ENCODE peak calls at places on chromosomes 5 and 9, in eight cellular contexts. One of them, this sample, is unnamed.

GRCh38 chr9:95249986-95250385 is 67.5 kb downstream of the FANCC start:
- DNase-seq in NCI-H774: peak
- DNase-seq in naive thymus-derived CD4-positive, alpha-beta T cell: no peak
- DNase-seq in kidney glomerular epithelial cell: no peak
- DNase-seq in WERI-Rb-1: no peak
- DNase-seq in stimulated activated CD4-positive, alpha-beta T cell treated with anti-CD3 and anti-CD28 coated beads, Interleukin-1b, Interleukin-23, amount 100 ng/mL, for 4 hours: no peak
- DNase-seq in posterior cingulate gyrus: no peak
- DNase-seq in astrocyte of the cerebellum: no peak
- DNase-seq in this sample: no peak

GRCh38 chr9:100098241-100098886 is 436 bp downstream of the ERP44 start:
- DNase-seq in WERI-Rb-1: peak
- DNase-seq in kidney glomerular epithelial cell: peak
- DNase-seq in astrocyte of the cerebellum: no peak
- DNase-seq in posterior cingulate gyrus: peak
- DNase-seq in NCI-H774: peak
- DNase-seq in stimulated activated CD4-positive, alpha-beta T cell treated with anti-CD3 and anti-CD28 coated beads, Interleukin-1b, Interleukin-23, amount 100 ng/mL, for 4 hours: no peak
- DNase-seq in naive thymus-derived CD4-positive, alpha-beta T cell: peak
- DNase-seq in this sample: no peak

GRCh38 chr5:92409131-92409530 is 1026.0 kb upstream of the ARRDC3 start:
- DNase-seq in naive thymus-derived CD4-positive, alpha-beta T cell: no peak
- DNase-seq in kidney glomerular epithelial cell: no peak
- DNase-seq in posterior cingulate gyrus: no peak
- DNase-seq in stimulated activated CD4-positive, alpha-beta T cell treated with anti-CD3 and anti-CD28 coated beads, Interleukin-1b, Interleukin-23, amount 100 ng/mL, for 4 hours: no peak
- DNase-seq in WERI-Rb-1: no peak
- DNase-seq in astrocyte of the cerebellum: no peak
- DNase-seq in NCI-H774: no peak
- DNase-seq in this sample: no peak

GRCh38 chr5:116415989-116416388 is 158.6 kb downstream of the SEMA6A start:
- DNase-seq in NCI-H774: no peak
- DNase-seq in kidney glomerular epithelial cell: no peak
- DNase-seq in astrocyte of the cerebellum: no peak
- DNase-seq in WERI-Rb-1: no peak
- DNase-seq in naive thymus-derived CD4-positive, alpha-beta T cell: no peak
- DNase-seq in posterior cingulate gyrus: no peak
- DNase-seq in stimulated activated CD4-positive, alpha-beta T cell treated with anti-CD3 and anti-CD28 coated beads, Interleukin-1b, Interleukin-23, amount 100 ng/mL, for 4 hours: no peak
- DNase-seq in this sample: no peak

GRCh38 chr5:151086905-151087360 is 6.1 kb upstream of the TNIP1 start:
- DNase-seq in astrocyte of the cerebellum: no peak
- DNase-seq in WERI-Rb-1: no peak
- DNase-seq in stimulated activated CD4-positive, alpha-beta T cell treated with anti-CD3 and anti-CD28 coated beads, Interleukin-1b, Interleukin-23, amount 100 ng/mL, for 4 hours: peak
- DNase-seq in kidney glomerular epithelial cell: peak
- DNase-seq in posterior cingulate gyrus: no peak
- DNase-seq in naive thymus-derived CD4-positive, alpha-beta T cell: peak
- DNase-seq in NCI-H774: no peak
- DNase-seq in this sample: peak

GRCh38 chr9:73239868-73240267 is 88.2 kb downstream of the ANXA1 start:
- DNase-seq in WERI-Rb-1: no peak
- DNase-seq in astrocyte of the cerebellum: no peak
- DNase-seq in posterior cingulate gyrus: no peak
- DNase-seq in NCI-H774: no peak
- DNase-seq in naive thymus-derived CD4-positive, alpha-beta T cell: no peak
- DNase-seq in stimulated activated CD4-positive, alpha-beta T cell treated with anti-CD3 and anti-CD28 coated beads, Interleukin-1b, Interleukin-23, amount 100 ng/mL, for 4 hours: no peak
- DNase-seq in kidney glomerular epithelial cell: peak
- DNase-seq in this sample: no peak

GRCh38 chr9:81372628-81373191 is 316.6 kb downstream of the TLE1 start:
- DNase-seq in WERI-Rb-1: no peak
- DNase-seq in posterior cingulate gyrus: no peak
- DNase-seq in NCI-H774: no peak
- DNase-seq in astrocyte of the cerebellum: no peak
- DNase-seq in kidney glomerular epithelial cell: no peak
- DNase-seq in stimulated activated CD4-positive, alpha-beta T cell treated with anti-CD3 and anti-CD28 coated beads, Interleukin-1b, Interleukin-23, amount 100 ng/mL, for 4 hours: no peak
- DNase-seq in naive thymus-derived CD4-positive, alpha-beta T cell: no peak
- DNase-seq in this sample: no peak

GRCh38 chr5:172870807-172871431 is 36.9 kb downstream of the ERGIC1 start:
- DNase-seq in astrocyte of the cerebellum: no peak
- DNase-seq in WERI-Rb-1: no peak
- DNase-seq in NCI-H774: no peak
- DNase-seq in posterior cingulate gyrus: no peak
- DNase-seq in stimulated activated CD4-positive, alpha-beta T cell treated with anti-CD3 and anti-CD28 coated beads, Interleukin-1b, Interleukin-23, amount 100 ng/mL, for 4 hours: no peak
- DNase-seq in kidney glomerular epithelial cell: no peak
- DNase-seq in naive thymus-derived CD4-positive, alpha-beta T cell: no peak
- DNase-seq in this sample: no peak